ENCODE peak calls at places on chromosomes 16 and 17, in nine cellular contexts. P, M, Z, X, E, Q, G, U and I are unnamed samples.

GRCh38 chr17:75632863-75633483 is at the start of gene SMIM5:
- DNase-seq in P (peak), M (peak), Z (peak), X (peak), E (peak), Q (peak), G (peak), U (peak), I (peak)

GRCh38 chr17:82408288-82408937 is 9.7 kb upstream of the HEXD start:
- DNase-seq in P (no peak), M (no peak), Z (no peak), X (no peak), E (no peak), Q (no peak), G (no peak), U (no peak), I (no peak)

GRCh38 chr17:19448341-19449268 is 37.6 kb downstream of the RNF112 start:
- DNase-seq in P (no peak), M (no peak), Z (no peak), X (no peak), E (no peak), Q (no peak), G (peak), U (peak), I (peak)

GRCh38 chr17:76981545-76982295 is 113.5 kb downstream of the MGAT5B start:
- DNase-seq in P (no peak), M (no peak), Z (no peak), X (no peak), E (no peak), Q (no peak), G (no peak), U (no peak), I (no peak)

GRCh38 chr17:80491478-80492342 is 15.3 kb upstream of the NPTX1 start:
- DNase-seq in P (no peak), M (no peak), Z (no peak), X (no peak), E (peak), Q (no peak), G (no peak), U (no peak), I (no peak)

GRCh38 chr17:57363998-57364645 is 107.8 kb downstream of the MSI2 start:
- DNase-seq in P (peak), M (no peak), Z (no peak), X (no peak), E (no peak), Q (no peak), G (no peak), U (no peak), I (no peak)

GRCh38 chr17:8123695-8124349 is at the start of gene HES7:
- DNase-seq in P (no peak), M (no peak), Z (no peak), X (no peak), E (peak), Q (peak), G (peak), U (peak), I (no peak)

GRCh38 chr16:49859139-49859947 is 3.4 kb upstream of the ZNF423 start:
- DNase-seq in P (peak), M (no peak), Z (no peak), X (no peak), E (peak), Q (no peak), G (peak), U (no peak), I (no peak)

GRCh38 chr16:88287219-88287618 is 95.5 kb upstream of the ZNF469 start:
- DNase-seq in P (no peak), M (no peak), Z (no peak), X (no peak), E (peak), Q (peak), G (no peak), U (no peak), I (no peak)

GRCh38 chr16:69424935-69425784 is 741 bp downstream of the CYB5B start:
- DNase-seq in P (no peak), M (no peak), Z (no peak), X (no peak), E (no peak), Q (no peak), G (no peak), U (peak), I (no peak)

GRCh38 chr16:2532494-2533141 is 1.4 kb upstream of the CEMP1 start:
- DNase-seq in P (peak), M (no peak), Z (peak), X (peak), E (no peak), Q (peak), G (peak), U (peak), I (peak)

GRCh38 chr17:21002309-21003006 is 40.4 kb downstream of the USP22 start:
- DNase-seq in P (no peak), M (no peak), Z (no peak), X (no peak), E (no peak), Q (no peak), G (no peak), U (no peak), I (no peak)

GRCh38 chr17:81200695-81201580 is 21.8 kb downstream of the CEP131 start:
- DNase-seq in P (peak), M (no peak), Z (no peak), X (no peak), E (peak), Q (peak), G (no peak), U (peak), I (peak)

GRCh38 chr17:82105882-82106696 is 8.1 kb upstream of the FASN start:
- DNase-seq in P (peak), M (peak), Z (peak), X (peak), E (peak), Q (peak), G (peak), U (no peak), I (peak)

GRCh38 chr16:89145406-89146161 is 26.0 kb upstream of the CDH15 start:
- DNase-seq in P (no peak), M (no peak), Z (no peak), X (no peak), E (peak), Q (no peak), G (no peak), U (no peak), I (no peak)

GRCh38 chr16:11105038-11105903 is 150.7 kb downstream of the SOCS1 start:
- DNase-seq in P (peak), M (no peak), Z (no peak), X (no peak), E (no peak), Q (peak), G (no peak), U (peak), I (peak)

GRCh38 chr16:14399397-14400284 is 230.4 kb downstream of the PARN start:
- DNase-seq in P (no peak), M (no peak), Z (no peak), X (no peak), E (no peak), Q (no peak), G (peak), U (peak), I (peak)

GRCh38 chr17:4326608-4327007 is 39.9 kb downstream of the UBE2G1 start:
- DNase-seq in P (no peak), M (no peak), Z (no peak), X (no peak), E (no peak), Q (no peak), G (no peak), U (no peak), I (peak)

GRCh38 chr16:88659160-88659559 is 3.7 kb downstream of the MVD start:
- DNase-seq in P (no peak), M (no peak), Z (no peak), X (no peak), E (no peak), Q (no peak), G (no peak), U (no peak), I (no peak)

GRCh38 chr17:65809366-65809765 is 247.9 kb upstream of the AXIN2 start:
- DNase-seq in P (no peak), M (no peak), Z (no peak), X (no peak), E (no peak), Q (no peak), G (no peak), U (no peak), I (peak)

GRCh38 chr17:75697651-75698291 is 23.5 kb upstream of the ITGB4 start:
- DNase-seq in P (no peak), M (no peak), Z (no peak), X (no peak), E (no peak), Q (no peak), G (no peak), U (no peak), I (no peak)

GRCh38 chr16:69311533-69312388 is 611 bp downstream of the VPS4A start:
- DNase-seq in P (no peak), M (no peak), Z (no peak), X (peak), E (peak), Q (peak), G (no peak), U (peak), I (peak)